ENCODE peak calls at places on chromosomes 4 and X, in seven cellular contexts. One of them, this sample, is unnamed.

GRCh38 chrX:34350552-34350951 is 218.4 kb upstream of the FAM47A start:
- DNase-seq in activated CD4-positive, alpha-beta T cell treated with anti-CD3 and anti-CD28 coated beads, Interleukin-2, amount 50 U/mL, for 48 hours: no peak
- DNase-seq in tibial nerve: no peak
- DNase-seq in heart left ventricle: no peak
- DNase-seq in IMR-90: no peak
- DNase-seq in stimulated activated naive B cell treated with anti-CD40 and anti-IgM and Interleukin-4, amounts not matched to agents 10 μg/mL and 1 μg/mL and 100 μg/mL, for 72 hours: no peak
- DNase-seq in nucleus accumbens: no peak
- DNase-seq in this sample: no peak

GRCh38 chr4:5894266-5894665 is 1.4 kb upstream of the CRMP1 start:
- DNase-seq in tibial nerve: no peak
- DNase-seq in activated CD4-positive, alpha-beta T cell treated with anti-CD3 and anti-CD28 coated beads, Interleukin-2, amount 50 U/mL, for 48 hours: no peak
- DNase-seq in heart left ventricle: no peak
- DNase-seq in stimulated activated naive B cell treated with anti-CD40 and anti-IgM and Interleukin-4, amounts not matched to agents 10 μg/mL and 1 μg/mL and 100 μg/mL, for 72 hours: no peak
- DNase-seq in IMR-90: no peak
- DNase-seq in nucleus accumbens: no peak
- DNase-seq in this sample: no peak

GRCh38 chrX:123959281-123960063 is 2.0 kb upstream of the STAG2 start:
- DNase-seq in IMR-90: no peak
- DNase-seq in nucleus accumbens: no peak
- DNase-seq in stimulated activated naive B cell treated with anti-CD40 and anti-IgM and Interleukin-4, amounts not matched to agents 10 μg/mL and 1 μg/mL and 100 μg/mL, for 72 hours: no peak
- DNase-seq in heart left ventricle: peak; percentile 73
- DNase-seq in activated CD4-positive, alpha-beta T cell treated with anti-CD3 and anti-CD28 coated beads, Interleukin-2, amount 50 U/mL, for 48 hours: peak; percentile 28
- DNase-seq in tibial nerve: peak; percentile 29
- DNase-seq in this sample: no peak

GRCh38 chrX:16204538-16204937 is 37.3 kb downstream of the MAGEB17 start:
- DNase-seq in tibial nerve: no peak
- DNase-seq in nucleus accumbens: no peak
- DNase-seq in IMR-90: no peak
- DNase-seq in heart left ventricle: no peak
- DNase-seq in stimulated activated naive B cell treated with anti-CD40 and anti-IgM and Interleukin-4, amounts not matched to agents 10 μg/mL and 1 μg/mL and 100 μg/mL, for 72 hours: no peak
- DNase-seq in activated CD4-positive, alpha-beta T cell treated with anti-CD3 and anti-CD28 coated beads, Interleukin-2, amount 50 U/mL, for 48 hours: no peak
- DNase-seq in this sample: no peak

GRCh38 chrX:54237014-54237413 is 54.0 kb upstream of the FAM120C start:
- DNase-seq in tibial nerve: no peak
- DNase-seq in activated CD4-positive, alpha-beta T cell treated with anti-CD3 and anti-CD28 coated beads, Interleukin-2, amount 50 U/mL, for 48 hours: no peak
- DNase-seq in nucleus accumbens: no peak
- DNase-seq in heart left ventricle: no peak
- DNase-seq in stimulated activated naive B cell treated with anti-CD40 and anti-IgM and Interleukin-4, amounts not matched to agents 10 μg/mL and 1 μg/mL and 100 μg/mL, for 72 hours: no peak
- DNase-seq in IMR-90: no peak
- DNase-seq in this sample: no peak

GRCh38 chr4:7426525-7427171 is 8.1 kb downstream of the PSAPL1 start:
- DNase-seq in IMR-90: no peak
- DNase-seq in tibial nerve: no peak
- DNase-seq in heart left ventricle: peak; percentile 56
- DNase-seq in stimulated activated naive B cell treated with anti-CD40 and anti-IgM and Interleukin-4, amounts not matched to agents 10 μg/mL and 1 μg/mL and 100 μg/mL, for 72 hours: no peak
- DNase-seq in nucleus accumbens: no peak
- DNase-seq in activated CD4-positive, alpha-beta T cell treated with anti-CD3 and anti-CD28 coated beads, Interleukin-2, amount 50 U/mL, for 48 hours: no peak
- DNase-seq in this sample: no peak

GRCh38 chrX:84735025-84735424 is 232.8 kb upstream of the HDX start:
- DNase-seq in IMR-90: peak; percentile 33
- DNase-seq in tibial nerve: no peak
- DNase-seq in nucleus accumbens: no peak
- DNase-seq in heart left ventricle: no peak
- DNase-seq in activated CD4-positive, alpha-beta T cell treated with anti-CD3 and anti-CD28 coated beads, Interleukin-2, amount 50 U/mL, for 48 hours: no peak
- DNase-seq in stimulated activated naive B cell treated with anti-CD40 and anti-IgM and Interleukin-4, amounts not matched to agents 10 μg/mL and 1 μg/mL and 100 μg/mL, for 72 hours: no peak
- DNase-seq in this sample: no peak

GRCh38 chr4:33073811-33074210 is 2353.6 kb downstream of the PCDH7 start:
- DNase-seq in activated CD4-positive, alpha-beta T cell treated with anti-CD3 and anti-CD28 coated beads, Interleukin-2, amount 50 U/mL, for 48 hours: no peak
- DNase-seq in nucleus accumbens: no peak
- DNase-seq in tibial nerve: no peak
- DNase-seq in heart left ventricle: no peak
- DNase-seq in IMR-90: peak; percentile 22
- DNase-seq in stimulated activated naive B cell treated with anti-CD40 and anti-IgM and Interleukin-4, amounts not matched to agents 10 μg/mL and 1 μg/mL and 100 μg/mL, for 72 hours: no peak
- DNase-seq in this sample: no peak

GRCh38 chr4:104489731-104490095 is 5.0 kb downstream of the CXXC4 start:
- DNase-seq in tibial nerve: no peak
- DNase-seq in heart left ventricle: no peak
- DNase-seq in stimulated activated naive B cell treated with anti-CD40 and anti-IgM and Interleukin-4, amounts not matched to agents 10 μg/mL and 1 μg/mL and 100 μg/mL, for 72 hours: no peak
- DNase-seq in IMR-90: no peak
- DNase-seq in activated CD4-positive, alpha-beta T cell treated with anti-CD3 and anti-CD28 coated beads, Interleukin-2, amount 50 U/mL, for 48 hours: no peak
- DNase-seq in nucleus accumbens: no peak
- DNase-seq in this sample: no peak

GRCh38 chrX:146127617-146128016 is 310.0 kb downstream of the SLITRK2 start:
- DNase-seq in IMR-90: no peak
- DNase-seq in nucleus accumbens: no peak
- DNase-seq in heart left ventricle: no peak
- DNase-seq in stimulated activated naive B cell treated with anti-CD40 and anti-IgM and Interleukin-4, amounts not matched to agents 10 μg/mL and 1 μg/mL and 100 μg/mL, for 72 hours: no peak
- DNase-seq in activated CD4-positive, alpha-beta T cell treated with anti-CD3 and anti-CD28 coated beads, Interleukin-2, amount 50 U/mL, for 48 hours: no peak
- DNase-seq in tibial nerve: no peak
- DNase-seq in this sample: no peak

GRCh38 chrX:298993-299392 is 17.8 kb downstream of the PLCXD1 start:
- DNase-seq in nucleus accumbens: no peak
- DNase-seq in IMR-90: no peak
- DNase-seq in tibial nerve: no peak
- DNase-seq in heart left ventricle: peak; percentile 58
- DNase-seq in activated CD4-positive, alpha-beta T cell treated with anti-CD3 and anti-CD28 coated beads, Interleukin-2, amount 50 U/mL, for 48 hours: no peak
- DNase-seq in stimulated activated naive B cell treated with anti-CD40 and anti-IgM and Interleukin-4, amounts not matched to agents 10 μg/mL and 1 μg/mL and 100 μg/mL, for 72 hours: no peak
- DNase-seq in this sample: no peak

GRCh38 chr4:174648859-174649258 is 126.6 kb upstream of the HPGD start:
- DNase-seq in stimulated activated naive B cell treated with anti-CD40 and anti-IgM and Interleukin-4, amounts not matched to agents 10 μg/mL and 1 μg/mL and 100 μg/mL, for 72 hours: no peak
- DNase-seq in activated CD4-positive, alpha-beta T cell treated with anti-CD3 and anti-CD28 coated beads, Interleukin-2, amount 50 U/mL, for 48 hours: no peak
- DNase-seq in nucleus accumbens: no peak
- DNase-seq in IMR-90: no peak
- DNase-seq in heart left ventricle: no peak
- DNase-seq in tibial nerve: no peak
- DNase-seq in this sample: no peak

GRCh38 chrX:112857478-112857878 is 16.8 kb upstream of the AMOT start:
- DNase-seq in stimulated activated naive B cell treated with anti-CD40 and anti-IgM and Interleukin-4, amounts not matched to agents 10 μg/mL and 1 μg/mL and 100 μg/mL, for 72 hours: no peak
- DNase-seq in tibial nerve: no peak
- DNase-seq in activated CD4-positive, alpha-beta T cell treated with anti-CD3 and anti-CD28 coated beads, Interleukin-2, amount 50 U/mL, for 48 hours: peak; percentile 4
- DNase-seq in nucleus accumbens: no peak
- DNase-seq in heart left ventricle: no peak
- DNase-seq in IMR-90: no peak
- DNase-seq in this sample: no peak

GRCh38 chrX:12488220-12488619 is 303.0 kb upstream of the PRPS2 start:
- DNase-seq in heart left ventricle: no peak
- DNase-seq in nucleus accumbens: no peak
- DNase-seq in stimulated activated naive B cell treated with anti-CD40 and anti-IgM and Interleukin-4, amounts not matched to agents 10 μg/mL and 1 μg/mL and 100 μg/mL, for 72 hours: no peak
- DNase-seq in activated CD4-positive, alpha-beta T cell treated with anti-CD3 and anti-CD28 coated beads, Interleukin-2, amount 50 U/mL, for 48 hours: no peak
- DNase-seq in IMR-90: no peak
- DNase-seq in tibial nerve: no peak
- DNase-seq in this sample: no peak

GRCh38 chr4:5955201-5955821 is 62.4 kb upstream of the CRMP1 start:
- DNase-seq in stimulated activated naive B cell treated with anti-CD40 and anti-IgM and Interleukin-4, amounts not matched to agents 10 μg/mL and 1 μg/mL and 100 μg/mL, for 72 hours: no peak
- DNase-seq in activated CD4-positive, alpha-beta T cell treated with anti-CD3 and anti-CD28 coated beads, Interleukin-2, amount 50 U/mL, for 48 hours: no peak
- DNase-seq in IMR-90: no peak
- DNase-seq in tibial nerve: no peak
- DNase-seq in heart left ventricle: no peak
- DNase-seq in nucleus accumbens: no peak
- DNase-seq in this sample: no peak

GRCh38 chr4:181685461-181685860 is 557.7 kb upstream of the TENM3 start:
- DNase-seq in activated CD4-positive, alpha-beta T cell treated with anti-CD3 and anti-CD28 coated beads, Interleukin-2, amount 50 U/mL, for 48 hours: no peak
- DNase-seq in heart left ventricle: no peak
- DNase-seq in stimulated activated naive B cell treated with anti-CD40 and anti-IgM and Interleukin-4, amounts not matched to agents 10 μg/mL and 1 μg/mL and 100 μg/mL, for 72 hours: no peak
- DNase-seq in tibial nerve: no peak
- DNase-seq in nucleus accumbens: no peak
- DNase-seq in IMR-90: peak; percentile 82
- DNase-seq in this sample: no peak

GRCh38 chr4:165931741-165932140 is 58.7 kb downstream of the TLL1 start:
- DNase-seq in IMR-90: no peak
- DNase-seq in tibial nerve: no peak
- DNase-seq in stimulated activated naive B cell treated with anti-CD40 and anti-IgM and Interleukin-4, amounts not matched to agents 10 μg/mL and 1 μg/mL and 100 μg/mL, for 72 hours: no peak
- DNase-seq in activated CD4-positive, alpha-beta T cell treated with anti-CD3 and anti-CD28 coated beads, Interleukin-2, amount 50 U/mL, for 48 hours: no peak
- DNase-seq in heart left ventricle: no peak
- DNase-seq in nucleus accumbens: no peak
- DNase-seq in this sample: no peak

This sample was measured in GM12878.